ENCODE peak calls at places on chromosomes 6 and 20, in six cellular contexts. M is SK-N-SH, K is WTC11, I is K562, H is H1, F is A549. L is an unnamed sample.

GRCh38 chr6:70110128-70111022 is 192.5 kb downstream of the COL9A1 start:
- DNase-seq in M (no peak), K (no peak), I (no peak), H (no peak), F (no peak), L (peak; percentile 1)

GRCh38 chr6:117168296-117169059 is 96.9 kb upstream of the VGLL2 start:
- DNase-seq in M (no peak), K (no peak), I (no peak), H (no peak), F (no peak), L (no peak)

GRCh38 chr6:32954983-32955802 is 2.3 kb upstream of the HLA-DMA start:
- DNase-seq in M (no peak), K (peak; percentile 53), I (peak; percentile 36), H (peak; percentile 54), F (peak; percentile 54), L (peak; percentile 13)

GRCh38 chr20:36467076-36467999 is 74.0 kb upstream of the MYL9 start:
- DNase-seq in M (no peak), K (no peak), I (no peak), H (no peak), F (peak; percentile 65), L (no peak)

GRCh38 chr6:37303891-37304503 is 46.1 kb upstream of the TMEM217 start:
- DNase-seq in M (peak; percentile 50), K (no peak), I (peak; percentile 57), H (no peak), F (peak; percentile 35), L (peak; percentile 60)

GRCh38 chr6:68333444-68333843 is 301.6 kb upstream of the ADGRB3 start:
- DNase-seq in M (peak; percentile 1), K (no peak), I (no peak), H (no peak), F (no peak), L (no peak)

GRCh38 chr6:164401871-164402270 is 907.5 kb downstream of the C6orf118 start:
- DNase-seq in M (no peak), K (no peak), I (no peak), H (no peak), F (no peak), L (no peak)

GRCh38 chr6:13466304-13467215 is 20.8 kb downstream of the GFOD1 start:
- DNase-seq in M (no peak), K (no peak), I (no peak), H (no peak), F (no peak), L (no peak)

GRCh38 chr6:92706976-92707375 is 712.4 kb downstream of the EPHA7 start:
- DNase-seq in M (no peak), K (no peak), I (no peak), H (no peak), F (peak; percentile 0), L (no peak)

GRCh38 chr6:108874470-108875160 is 26.4 kb downstream of the ARMC2 start:
- DNase-seq in M (no peak), K (no peak), I (no peak), H (no peak), F (no peak), L (peak; percentile 46)

GRCh38 chr6:121596441-121596840 is 161.0 kb downstream of the GJA1 start:
- DNase-seq in M (no peak), K (no peak), I (no peak), H (no peak), F (no peak), L (no peak)

GRCh38 chr6:149372062-149372461 is 28.0 kb upstream of the SUMO4 start:
- DNase-seq in M (no peak), K (no peak), I (no peak), H (no peak), F (no peak), L (no peak)

GRCh38 chr6:149164199-149164745 is 153.2 kb upstream of the TAB2 start:
- DNase-seq in M (no peak), K (no peak), I (no peak), H (no peak), F (no peak), L (no peak)

GRCh38 chr6:163529605-163530004 is 115.1 kb downstream of the QKI start:
- DNase-seq in M (no peak), K (no peak), I (no peak), H (no peak), F (peak; percentile 13), L (peak; percentile 92)

GRCh38 chr20:32789896-32790750 is 27.9 kb downstream of the DNMT3B start:
- DNase-seq in M (peak; percentile 89), K (peak; percentile 83), I (peak; percentile 82), H (peak; percentile 78), F (peak; percentile 71), L (peak; percentile 69)

GRCh38 chr6:47634210-47635047 is 64.0 kb upstream of the ADGRF4 start:
- DNase-seq in M (no peak), K (no peak), I (no peak), H (no peak), F (no peak), L (no peak)

GRCh38 chr6:47630587-47630986 is 67.8 kb upstream of the ADGRF4 start:
- DNase-seq in M (no peak), K (no peak), I (no peak), H (no peak), F (no peak), L (no peak)

GRCh38 chr6:47631248-47632196 is 66.9 kb upstream of the ADGRF4 start:
- DNase-seq in M (peak; percentile 19), K (no peak), I (peak; percentile 48), H (no peak), F (peak; percentile 50), L (peak; percentile 45)

GRCh38 chr6:47629954-47630353 is 68.4 kb upstream of the ADGRF4 start:
- DNase-seq in M (no peak), K (no peak), I (no peak), H (no peak), F (no peak), L (no peak)

DNA sequence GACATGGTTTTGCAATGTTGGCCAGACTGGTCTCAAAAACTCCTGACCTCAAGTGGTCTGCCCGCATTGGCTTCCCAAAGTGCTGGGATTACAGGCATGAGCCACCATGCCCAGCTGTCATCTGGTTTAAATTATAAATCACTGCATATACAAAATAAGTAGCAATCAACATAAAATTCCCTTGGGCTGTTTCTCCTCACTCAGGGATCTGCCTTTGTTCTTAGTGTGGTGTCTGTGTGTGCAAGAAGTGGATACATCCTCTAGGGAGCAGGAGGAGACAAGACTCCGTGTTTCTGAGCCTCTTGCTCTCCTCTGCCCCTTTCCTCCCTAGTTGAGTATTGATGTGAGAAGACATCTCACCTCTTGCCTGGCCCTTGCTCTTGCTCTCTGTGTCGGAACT is 65.2 kb upstream of the ADGRF4 start:
- DNase-seq in M (peak; percentile 43), K (no peak), I (no peak), H (no peak), F (peak; percentile 21), L (no peak)
- TF ChIP-seq USF2 in M (no peak), K (no peak), I (no peak), H (no peak), F (no peak), L (no peak)

DNA sequence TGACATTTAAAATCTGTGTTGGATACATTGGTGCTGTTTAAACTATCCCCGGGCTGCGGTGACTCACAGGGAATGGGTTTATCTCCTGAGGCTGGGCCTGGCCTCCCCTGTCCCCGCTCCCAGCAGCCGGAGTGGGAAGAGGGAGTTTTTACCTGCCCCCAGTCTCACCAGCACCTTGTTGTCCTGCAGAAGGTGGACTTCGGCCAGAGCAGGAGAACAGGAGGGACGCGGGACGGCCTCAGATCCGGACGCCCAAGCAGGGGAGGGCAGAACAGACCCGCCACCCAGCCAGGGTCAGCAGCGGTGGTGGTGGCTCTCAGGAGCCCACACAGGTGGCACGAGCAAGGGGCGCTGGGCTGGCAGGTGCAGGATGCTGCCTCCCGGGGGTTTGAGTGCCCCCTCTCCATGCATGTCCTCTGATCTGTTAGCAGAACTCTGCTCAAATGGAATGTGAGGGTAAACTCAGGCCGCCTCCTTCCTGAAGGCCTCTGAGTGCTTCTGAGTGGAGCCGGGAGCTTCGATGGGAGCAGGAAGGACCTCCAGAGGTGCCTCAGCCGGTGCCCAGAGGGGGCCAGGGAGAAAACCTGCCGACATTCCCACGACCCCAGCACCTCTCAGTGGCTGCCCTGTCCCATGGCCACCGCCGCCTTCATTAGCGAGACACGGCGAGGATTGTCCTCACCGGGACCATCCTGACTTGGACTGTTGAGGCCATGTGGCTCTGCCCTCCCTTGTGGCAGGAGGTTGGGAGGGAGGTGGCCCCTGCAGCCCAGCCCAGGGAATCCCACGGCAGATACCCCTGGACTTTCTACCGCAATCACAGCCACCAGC is 43.4 kb upstream of the MRGBP start:
- DNase-seq in M (no peak), K (no peak), I (no peak), H (no peak), F (no peak), L (peak; percentile 50)
- TF ChIP-seq USF2 in M (no peak), K (no peak), I (no peak), H (no peak), F (no peak), L (no peak)

DNA sequence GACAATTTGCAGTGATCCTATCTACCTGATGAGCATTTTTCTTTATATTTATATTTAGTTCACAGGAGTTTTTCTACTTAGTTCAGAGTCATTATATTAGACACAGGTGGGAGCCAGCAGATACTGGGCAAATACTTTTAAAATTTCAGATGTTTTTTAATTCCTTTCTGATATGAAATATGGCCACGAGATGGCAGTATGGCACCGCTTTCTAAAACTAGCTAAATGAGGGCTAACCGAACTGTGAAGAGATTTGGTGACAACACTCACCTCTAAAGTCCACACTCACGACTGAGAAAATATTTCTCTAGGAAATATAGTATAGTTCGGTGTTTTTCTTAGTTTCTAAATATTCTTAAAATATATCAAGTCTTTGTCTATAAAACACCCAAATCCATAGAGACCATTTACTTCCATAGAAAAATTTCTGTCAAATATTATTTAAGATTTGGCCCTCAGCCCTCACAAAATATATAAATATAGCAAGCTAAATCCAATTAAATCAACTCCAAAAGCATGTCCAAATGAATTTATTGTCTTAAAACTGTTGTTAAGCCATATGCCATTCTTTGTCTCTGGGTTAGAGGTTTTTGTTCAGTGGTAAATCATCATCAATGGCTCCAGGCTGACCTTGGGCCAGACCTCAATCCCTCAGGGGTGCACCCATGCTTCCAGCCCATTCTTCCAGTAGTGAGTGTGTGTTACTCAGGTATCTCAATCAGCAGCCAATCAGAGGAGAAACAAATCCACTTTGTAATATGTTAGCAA is 63.6 kb downstream of the HUS1B start:
- DNase-seq in M (peak; percentile 52), K (peak; percentile 33), I (peak; percentile 60), H (no peak), F (peak; percentile 39), L (peak; percentile 56)
- TF ChIP-seq USF2 in M (no peak), K (no peak), I (no peak), H (no peak), F (no peak), L (no peak)

DNA sequence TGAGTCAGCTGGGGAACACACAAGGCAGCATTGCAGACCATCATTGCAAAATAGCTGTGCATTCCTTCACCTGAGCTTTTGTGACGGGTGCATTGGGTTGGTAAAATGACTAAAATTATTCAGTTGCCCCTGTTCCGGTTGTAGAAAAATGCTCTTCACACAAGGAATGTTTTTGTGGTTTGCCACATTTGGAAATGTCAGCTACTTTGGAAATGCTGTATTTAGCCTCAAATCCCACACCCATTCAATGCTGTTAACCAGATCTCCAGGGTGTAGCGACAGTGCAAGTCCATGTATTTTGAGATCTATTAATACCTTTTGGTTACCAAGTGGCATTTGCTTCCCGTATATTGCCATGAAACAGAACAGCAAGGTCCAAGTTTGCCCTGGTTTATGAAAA is 201.2 kb downstream of the FOXA2 start:
- DNase-seq in M (no peak), K (no peak), I (no peak), H (no peak), F (no peak), L (no peak)
- TF ChIP-seq USF2 in M (no peak), K (no peak), I (no peak), H (no peak), F (no peak), L (no peak)

L was measured in IMR-90.